ENCODE peak calls at places on chromosomes 16 and 17, in seven cellular contexts. N is ovary; U is CD4-positive, CD25-positive, alpha-beta regulatory T cell; I is A673; B is heart right ventricle; X is PC-3; C is lung. K is an unnamed sample.

GRCh38 chr17:47864791-47865216 is 13.8 kb upstream of the SP6 start:
- DNase-seq in N (no peak), U (no peak), I (peak; percentile 61), B (no peak), X (peak; percentile 89), C (no peak), K (no peak)

GRCh38 chr17:29574732-29575510 is 6.4 kb downstream of the TP53I13 start:
- DNase-seq in N (peak; percentile 24), U (no peak), I (no peak), B (no peak), X (no peak), C (no peak), K (peak; percentile 65)

GRCh38 chr17:14014647-14015046 is 54.7 kb upstream of the COX10 start:
- DNase-seq in N (no peak), U (no peak), I (no peak), B (no peak), X (no peak), C (no peak), K (no peak)

GRCh38 chr16:50376997-50377396 is 8.2 kb upstream of the BRD7 start:
- DNase-seq in N (no peak), U (no peak), I (no peak), B (no peak), X (no peak), C (no peak), K (no peak)

GRCh38 chr17:57404073-57404472 is 147.8 kb downstream of the MSI2 start:
- DNase-seq in N (no peak), U (no peak), I (no peak), B (no peak), X (peak; percentile 26), C (no peak), K (no peak)

GRCh38 chr17:55996826-55997225 is 156.4 kb upstream of the ANKFN1 start:
- DNase-seq in N (no peak), U (no peak), I (no peak), B (no peak), X (no peak), C (no peak), K (no peak)

GRCh38 chr17:60392845-60393702 is 1.1 kb upstream of the USP32 start:
- DNase-seq in N (peak; percentile 31), U (no peak), I (peak; percentile 66), B (peak; percentile 41), X (peak; percentile 61), C (peak; percentile 58), K (no peak)

GRCh38 chr16:28183930-28184329 is 27.8 kb downstream of the XPO6 start:
- DNase-seq in N (no peak), U (no peak), I (no peak), B (no peak), X (no peak), C (no peak), K (no peak)

GRCh38 chr17:57253307-57254065 is 2.8 kb upstream of the MSI2 start:
- DNase-seq in N (no peak), U (no peak), I (no peak), B (no peak), X (no peak), C (no peak), K (no peak)

GRCh38 chr17:45436625-45437460 is 4.2 kb upstream of the ARHGAP27 start:
- DNase-seq in N (no peak), U (no peak), I (no peak), B (no peak), X (no peak), C (no peak), K (peak; percentile 62)

GRCh38 chr17:50087246-50087911 is 7.8 kb upstream of the PDK2 start:
- DNase-seq in N (peak; percentile 82), U (peak; percentile 76), I (peak; percentile 82), B (peak; percentile 63), X (peak; percentile 88), C (peak; percentile 66), K (peak; percentile 91)

GRCh38 chr17:70906808-70907207 is 737.5 kb downstream of the KCNJ2 start:
- DNase-seq in N (no peak), U (no peak), I (no peak), B (no peak), X (no peak), C (no peak), K (no peak)

GRCh38 chr16:68234188-68235104 is 1.5 kb downstream of the ESRP2 start:
- DNase-seq in N (peak; percentile 46), U (no peak), I (no peak), B (no peak), X (peak; percentile 90), C (peak; percentile 97), K (no peak)

GRCh38 chr16:83344014-83344413 is 463.8 kb upstream of the HSBP1 start:
- DNase-seq in N (peak; percentile 17), U (no peak), I (no peak), B (no peak), X (peak; percentile 37), C (no peak), K (no peak)

GRCh38 chr16:55297062-55297909 is 26.7 kb upstream of the IRX6 start:
- DNase-seq in N (no peak), U (no peak), I (no peak), B (no peak), X (peak; percentile 65), C (no peak), K (no peak)

DNA sequence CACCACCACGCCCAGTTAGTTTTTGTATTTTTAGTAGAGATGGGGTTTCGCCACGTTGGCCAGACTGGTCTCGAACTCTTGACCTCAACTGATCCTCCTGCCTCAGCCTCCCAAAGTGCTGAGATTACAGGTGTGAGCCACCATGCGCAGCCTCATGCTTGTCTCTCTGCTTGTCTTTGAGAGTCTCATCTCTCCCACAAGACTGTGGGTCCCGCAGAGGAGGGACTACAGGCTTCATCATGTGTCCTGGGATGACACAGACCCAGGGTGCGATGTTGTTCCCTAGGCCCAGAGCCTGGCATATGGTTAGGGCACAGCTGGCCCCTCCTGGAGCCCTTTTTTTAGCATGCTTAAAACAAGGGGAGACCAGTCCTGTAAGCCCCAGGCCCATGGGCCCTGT is 101.9 kb downstream of the NDE1 start:
- DNase-seq in N (no peak), U (no peak), I (no peak), B (no peak), X (no peak), C (no peak), K (no peak)
- H3K27ac ChIP-seq in N (no peak overlapping the region), U (no peak overlapping the region), I (no peak overlapping the region), B (no peak overlapping the region), X (no peak overlapping the region), C (no peak overlapping the region), K (no peak overlapping the region)

GRCh38 chr17:44214230-44214494 is 5.3 kb downstream of the UBTF start:
- DNase-seq in N (no peak), U (no peak), I (no peak), B (no peak), X (no peak), C (no peak), K (no peak)

GRCh38 chr17:44212507-44213402 is 6.7 kb downstream of the UBTF start:
- DNase-seq in N (no peak), U (no peak), I (no peak), B (no peak), X (no peak), C (no peak), K (peak; percentile 78)

GRCh38 chr17:44214896-44215295 is 4.6 kb downstream of the UBTF start:
- DNase-seq in N (no peak), U (no peak), I (no peak), B (no peak), X (no peak), C (no peak), K (no peak)

GRCh38 chr17:44211281-44212265 is 7.9 kb downstream of the UBTF start:
- DNase-seq in N (no peak), U (no peak), I (no peak), B (no peak), X (no peak), C (no peak), K (no peak)

DNA sequence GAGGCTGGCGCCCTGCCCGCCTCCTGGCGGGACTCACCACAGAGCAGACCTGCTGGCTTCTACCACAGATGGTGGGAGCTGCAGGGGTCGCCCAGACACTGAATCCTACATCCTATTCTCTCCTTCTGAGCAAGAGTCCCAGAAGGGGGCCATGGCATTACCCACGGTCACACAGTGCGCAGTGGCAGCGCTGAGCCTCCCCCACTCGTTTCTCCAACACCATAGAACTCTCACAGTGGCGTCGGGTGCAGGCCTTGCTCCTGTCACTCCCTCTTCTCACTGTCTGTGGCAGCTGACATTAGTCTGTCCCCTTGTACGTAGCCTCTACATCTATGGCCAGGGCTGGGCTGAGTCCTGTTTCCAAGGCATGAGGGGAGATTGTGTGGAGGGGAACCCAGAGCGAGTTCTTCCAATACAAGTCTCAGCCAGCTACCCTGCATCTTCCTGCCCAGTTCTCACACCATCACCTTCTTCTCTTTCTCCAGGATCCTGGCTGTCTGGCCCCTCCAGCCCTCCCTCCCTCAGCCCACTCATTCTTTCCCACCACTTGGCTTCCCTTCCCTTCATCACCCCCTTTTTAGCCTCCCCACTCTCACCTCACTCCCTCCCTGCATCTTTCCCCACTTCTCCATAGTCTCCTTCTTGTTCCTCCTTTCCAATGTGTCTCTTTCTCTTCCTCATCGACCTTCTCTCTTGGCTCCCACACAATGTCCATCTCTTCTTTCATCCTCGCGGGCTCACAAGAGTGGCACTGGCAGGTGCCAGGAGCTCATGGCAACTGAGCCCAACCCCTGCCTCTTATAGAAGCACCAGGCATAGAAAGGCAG is 5.9 kb downstream of the UBTF start:
- DNase-seq in N (no peak), U (no peak), I (no peak), B (no peak), X (no peak), C (no peak), K (peak; percentile 74)
- H3K4me1 ChIP-seq in N (peaks cover 15% of the 10 kb centered on the region), U (peaks cover 62% of the 10 kb centered on the region), I (peaks cover 9% of the 10 kb centered on the region), B (peaks cover 48% of the 10 kb centered on the region), X (peaks cover 37% of the 10 kb centered on the region), C (peaks cover 7% of the 10 kb centered on the region), K (peaks cover 88% of the 10 kb centered on the region)

DNA sequence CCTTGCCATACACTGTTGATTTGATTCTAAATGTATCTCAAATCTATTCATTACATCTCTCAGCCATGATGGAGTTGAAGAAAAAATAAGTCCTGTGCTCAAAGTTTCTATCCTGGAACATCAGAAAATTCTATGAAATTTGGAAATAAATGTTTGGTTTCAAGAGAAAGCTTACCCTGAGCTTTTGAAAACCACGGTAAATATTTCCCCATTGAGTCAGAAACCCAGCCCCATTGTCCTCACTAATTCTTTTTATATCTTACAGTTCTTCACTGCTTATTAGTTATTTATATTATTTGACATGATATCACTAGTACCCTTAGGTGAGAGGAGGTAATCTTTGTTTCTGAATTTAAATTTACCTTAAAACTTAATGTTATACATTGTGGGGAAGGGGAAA is 128.5 kb downstream of the MRTFB start:
- DNase-seq in N (no peak), U (no peak), I (no peak), B (no peak), X (peak; percentile 33), C (no peak), K (no peak)
- H3K9me3 ChIP-seq in N (no peaks in the 10 kb centered on the region), U (no peaks in the 10 kb centered on the region), I (no peaks in the 10 kb centered on the region), B (no peaks in the 10 kb centered on the region), X (no peaks in the 10 kb centered on the region), C (no peaks in the 10 kb centered on the region), K (no peaks in the 10 kb centered on the region)

GRCh38 chr17:4393806-4394205 is 27.3 kb upstream of the UBE2G1 start:
- DNase-seq in N (no peak), U (no peak), I (no peak), B (no peak), X (no peak), C (no peak), K (no peak)

GRCh38 chr17:4394208-4395110 is 28.0 kb upstream of the UBE2G1 start:
- DNase-seq in N (no peak), U (no peak), I (no peak), B (no peak), X (peak; percentile 59), C (no peak), K (no peak)

GRCh38 chr17:4386406-4386805 is 19.9 kb upstream of the UBE2G1 start:
- DNase-seq in N (no peak), U (no peak), I (no peak), B (no peak), X (no peak), C (no peak), K (no peak)

GRCh38 chr17:4389079-4389478 is 22.6 kb upstream of the UBE2G1 start:
- DNase-seq in N (no peak), U (no peak), I (no peak), B (no peak), X (no peak), C (no peak), K (no peak)
- H3K27ac ChIP-seq in N (no peak overlapping the region), U (no peak overlapping the region), I (no peak overlapping the region), B (no peak overlapping the region), X (no peak overlapping the region), C (no peak overlapping the region), K (no peak overlapping the region)

K was measured in spleen.